ENCODE peak calls at places on chromosomes 12 and 14, in eight cellular contexts. Y is activated T-helper 1 cell treated with anti-CD3 and anti-CD28 coated beads, Interleukin-2, amount 50 U/mL, for 16 hours; V is dermis microvascular lymphatic vessel endothelial cell; Q is KG1; Z is DMS79 treated with DMSO at 0.1 percent for 48 hours; X is coronary artery; S is NCI-H2107; G is activated CD4-positive, alpha-beta T cell treated with anti-CD3 and anti-CD28 coated beads, Interleukin-2, amount 50 U/mL, for 1 hour. U is an unnamed sample.

GRCh38 chr12:132173135-132174014 is 29.1 kb downstream of the NOC4L start:
- DNase-seq in Y (no peak), V (no peak), Q (no peak), Z (no peak), X (no peak), S (no peak), G (no peak), U (no peak)

GRCh38 chr12:14454098-14454907 is 88.8 kb downstream of the ATF7IP start:
- DNase-seq in Y (no peak), V (peak), Q (no peak), Z (no peak), X (no peak), S (no peak), G (no peak), U (peak)

GRCh38 chr12:48567731-48568130 is 2.1 kb downstream of the LALBA start:
- DNase-seq in Y (no peak), V (no peak), Q (no peak), Z (no peak), X (no peak), S (no peak), G (no peak), U (no peak)

GRCh38 chr12:23655884-23656283 is 293.6 kb downstream of the SOX5 start:
- DNase-seq in Y (no peak), V (no peak), Q (no peak), Z (no peak), X (no peak), S (no peak), G (no peak), U (no peak)

GRCh38 chr12:9701380-9702154 is 31.3 kb downstream of the CLECL1 start:
- DNase-seq in Y (no peak), V (no peak), Q (no peak), Z (no peak), X (no peak), S (no peak), G (no peak), U (no peak)

GRCh38 chr12:20212658-20213387 is 155.5 kb upstream of the PDE3A start:
- DNase-seq in Y (no peak), V (peak), Q (no peak), Z (peak), X (peak), S (no peak), G (no peak), U (no peak)

GRCh38 chr12:130236421-130236820 is 74.2 kb downstream of the FZD10 start:
- DNase-seq in Y (no peak), V (no peak), Q (no peak), Z (no peak), X (no peak), S (no peak), G (no peak), U (no peak)

GRCh38 chr14:34213332-34213731 is 248.7 kb downstream of the SPTSSA start:
- DNase-seq in Y (no peak), V (no peak), Q (no peak), Z (no peak), X (no peak), S (no peak), G (no peak), U (no peak)

GRCh38 chr14:89131004-89131750 is 285.9 kb downstream of the FOXN3 start:
- DNase-seq in Y (no peak), V (no peak), Q (no peak), Z (no peak), X (no peak), S (no peak), G (no peak), U (no peak)

GRCh38 chr12:64819816-64820402 is 4.5 kb upstream of the TBC1D30 start:
- DNase-seq in Y (no peak), V (no peak), Q (no peak), Z (no peak), X (no peak), S (no peak), G (no peak), U (no peak)

GRCh38 chr12:123916729-123917128 is 55.9 kb downstream of the CCDC92 start:
- DNase-seq in Y (no peak), V (no peak), Q (no peak), Z (no peak), X (no peak), S (no peak), G (no peak), U (peak)

GRCh38 chr12:76768566-76768965 is 4.7 kb downstream of the ZDHHC17 start:
- DNase-seq in Y (no peak), V (no peak), Q (no peak), Z (no peak), X (no peak), S (no peak), G (no peak), U (no peak)

GRCh38 chr12:128813392-128813791 is 10.4 kb downstream of the SLC15A4 start:
- DNase-seq in Y (no peak), V (no peak), Q (no peak), Z (no peak), X (no peak), S (no peak), G (no peak), U (no peak)

GRCh38 chr14:57066887-57067513 is 201.7 kb downstream of the EXOC5 start:
- DNase-seq in Y (no peak), V (peak), Q (peak), Z (no peak), X (no peak), S (no peak), G (peak), U (no peak)

GRCh38 chr14:99619873-99620834 is 16.1 kb upstream of the CCDC85C start:
- DNase-seq in Y (no peak), V (peak), Q (no peak), Z (no peak), X (no peak), S (no peak), G (no peak), U (no peak)